ENCODE peak calls at places on chromosomes 11 and 22, in four cellular contexts. One of them, this sample, is unnamed.

GRCh38 chr11:128914216-128915147 is 23.3 kb downstream of the KCNJ5 start:
- DNase-seq in neuronal stem cell: no peak
- DNase-seq in choroid plexus epithelial cell: no peak
- DNase-seq in neural progenitor cell: no peak
- DNase-seq in this sample: no peak

GRCh38 chr22:49865156-49865555 is 11.5 kb downstream of the ZBED4 start:
- DNase-seq in neuronal stem cell: no peak
- DNase-seq in choroid plexus epithelial cell: no peak
- DNase-seq in neural progenitor cell: no peak
- DNase-seq in this sample: no peak

GRCh38 chr11:108511851-108512474 is 13.8 kb upstream of the POGLUT3 start:
- DNase-seq in neuronal stem cell: no peak
- DNase-seq in choroid plexus epithelial cell: peak; percentile 70
- DNase-seq in neural progenitor cell: no peak
- DNase-seq in this sample: peak; percentile 2

GRCh38 chr11:11117730-11118129 is 235.3 kb downstream of the CSNK2A3 start:
- DNase-seq in neuronal stem cell: no peak
- DNase-seq in choroid plexus epithelial cell: no peak
- DNase-seq in neural progenitor cell: no peak
- DNase-seq in this sample: no peak

GRCh38 chr11:33869511-33870422 is 22.1 kb downstream of the LMO2 start:
- DNase-seq in neuronal stem cell: no peak
- DNase-seq in choroid plexus epithelial cell: peak; percentile 28
- DNase-seq in neural progenitor cell: peak; percentile 84
- DNase-seq in this sample: peak; percentile 50

GRCh38 chr22:41910599-41911291 is 4.1 kb downstream of the SHISA8 start:
- DNase-seq in neuronal stem cell: no peak
- DNase-seq in choroid plexus epithelial cell: no peak
- DNase-seq in neural progenitor cell: peak; percentile 39
- DNase-seq in this sample: peak; percentile 25

GRCh38 chr22:43201486-43202219 is 14.7 kb upstream of the TTLL12 start:
- DNase-seq in neuronal stem cell: no peak
- DNase-seq in choroid plexus epithelial cell: no peak
- DNase-seq in neural progenitor cell: no peak
- DNase-seq in this sample: no peak

GRCh38 chr11:1933416-1934325 is 13.5 kb upstream of the MRPL23 start:
- DNase-seq in neuronal stem cell: no peak
- DNase-seq in choroid plexus epithelial cell: no peak
- DNase-seq in neural progenitor cell: no peak
- DNase-seq in this sample: no peak

GRCh38 chr11:15073361-15074205 is at the start of gene CALCB:
- DNase-seq in neuronal stem cell: peak; percentile 27
- DNase-seq in choroid plexus epithelial cell: no peak
- DNase-seq in neural progenitor cell: peak; percentile 75
- DNase-seq in this sample: peak; percentile 16

GRCh38 chr11:95341246-95341645 is 110.2 kb upstream of the SESN3 start:
- DNase-seq in neuronal stem cell: no peak
- DNase-seq in choroid plexus epithelial cell: no peak
- DNase-seq in neural progenitor cell: no peak
- DNase-seq in this sample: no peak

GRCh38 chr11:1644601-1645356 is 15.2 kb downstream of the KRTAP5-5 start:
- DNase-seq in neuronal stem cell: no peak
- DNase-seq in choroid plexus epithelial cell: no peak
- DNase-seq in neural progenitor cell: no peak
- DNase-seq in this sample: no peak

GRCh38 chr11:119942021-119942420 is 195.9 kb downstream of the TRIM29 start:
- DNase-seq in neuronal stem cell: no peak
- DNase-seq in choroid plexus epithelial cell: no peak
- DNase-seq in neural progenitor cell: no peak
- DNase-seq in this sample: no peak

DNA sequence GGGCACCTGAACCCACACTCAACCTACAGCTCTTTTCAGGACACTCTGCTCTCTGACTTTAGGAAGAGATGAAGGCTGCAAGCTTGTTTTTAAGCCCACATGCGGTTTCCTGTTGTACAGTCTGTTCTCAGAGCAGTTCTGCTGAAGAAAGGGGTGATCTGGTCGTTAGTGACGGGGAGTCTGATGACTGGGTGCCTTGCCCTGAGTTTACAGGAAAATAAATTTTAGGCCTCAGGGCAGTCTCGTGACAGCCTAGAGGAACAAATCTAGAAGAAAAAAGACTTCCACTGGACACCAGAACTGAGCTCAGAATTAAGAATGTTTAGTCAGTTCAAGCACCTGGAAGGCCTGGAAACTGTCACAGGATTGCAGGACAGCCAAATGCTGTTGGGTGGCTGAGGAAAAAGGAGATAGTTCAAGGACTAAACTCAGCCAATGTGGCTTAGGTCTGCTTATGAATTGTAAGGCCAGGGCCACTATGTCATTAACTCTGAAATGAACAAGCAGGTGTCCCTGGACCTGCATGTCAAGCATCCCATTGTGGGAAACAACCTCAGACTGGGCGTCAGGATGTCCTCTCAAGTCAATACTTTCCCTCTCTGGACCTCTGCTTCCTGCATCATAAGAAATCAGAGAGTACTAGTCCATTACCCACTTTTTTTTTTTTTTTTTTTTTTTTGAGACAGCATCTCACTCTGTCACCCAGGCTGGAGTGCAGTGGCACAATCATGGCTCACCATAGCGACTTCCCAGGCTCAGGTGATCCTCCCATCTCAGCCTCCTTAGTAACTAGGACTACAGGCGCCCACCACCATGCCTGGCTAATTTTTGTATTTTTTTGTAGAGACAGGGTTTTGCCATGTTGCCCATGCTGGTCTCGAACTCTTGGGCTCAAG is 5.7 kb downstream of the PIK3IP1 start:
- DNase-seq in neuronal stem cell: no peak
- DNase-seq in choroid plexus epithelial cell: peak; percentile 79
- DNase-seq in neural progenitor cell: no peak
- DNase-seq in this sample: peak; percentile 25
- H3K4me3 ChIP-seq in neuronal stem cell: no peak overlapping the region
- H3K4me3 ChIP-seq in choroid plexus epithelial cell: no peak overlapping the region
- H3K4me3 ChIP-seq in neural progenitor cell: no peak overlapping the region
- H3K4me3 ChIP-seq in this sample: no peak overlapping the region

DNA sequence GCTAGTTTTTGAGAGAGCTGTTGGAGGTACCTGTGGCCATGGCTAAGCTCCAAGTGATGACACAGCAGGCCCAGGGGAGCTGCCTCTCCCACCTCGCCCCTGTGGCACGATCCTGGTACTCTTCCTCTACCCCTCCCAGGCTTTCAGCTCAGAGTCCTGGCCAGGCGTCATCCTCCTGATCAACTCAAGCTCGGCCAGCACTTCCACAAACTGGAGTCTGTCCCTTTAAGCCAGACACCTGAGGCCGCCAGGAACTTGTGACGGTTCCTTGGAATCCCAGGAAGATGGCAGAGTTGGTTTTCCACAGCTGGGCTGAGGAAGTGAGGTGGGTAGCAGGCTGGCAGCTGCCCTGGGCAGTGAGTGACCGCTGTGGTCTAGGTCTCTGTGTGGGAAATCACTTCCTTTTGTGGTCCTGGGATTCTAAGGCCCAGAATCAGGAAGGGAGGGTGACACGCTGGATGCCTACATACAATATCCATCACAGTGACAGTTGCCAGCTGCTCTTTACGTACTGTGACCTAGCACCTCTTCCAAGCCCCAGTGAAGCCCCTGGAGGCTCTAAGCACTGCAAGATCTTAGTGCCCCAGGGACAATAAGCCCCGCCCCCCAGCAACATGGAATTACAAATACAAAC is 3.2 kb upstream of the CST6 start:
- DNase-seq in neuronal stem cell: no peak
- DNase-seq in choroid plexus epithelial cell: no peak
- DNase-seq in neural progenitor cell: no peak
- DNase-seq in this sample: no peak
- H3K4me3 ChIP-seq in neuronal stem cell: no peak overlapping the region
- H3K4me3 ChIP-seq in choroid plexus epithelial cell: no peak overlapping the region
- H3K4me3 ChIP-seq in neural progenitor cell: no peak overlapping the region
- H3K4me3 ChIP-seq in this sample: no peak overlapping the region

GRCh38 chr11:45285931-45286632 is at the start of gene SYT13:
- DNase-seq in neuronal stem cell: peak; percentile 54
- DNase-seq in choroid plexus epithelial cell: no peak
- DNase-seq in neural progenitor cell: peak; percentile 90
- DNase-seq in this sample: no peak
- H3K4me3 ChIP-seq in neuronal stem cell: peak within 1 kb of the TSS; percentile 38
- H3K4me3 ChIP-seq in choroid plexus epithelial cell: no peak within 1 kb of the TSS
- H3K4me3 ChIP-seq in neural progenitor cell: peak within 1 kb of the TSS; percentile 73
- H3K4me3 ChIP-seq in this sample: no peak within 1 kb of the TSS

GRCh38 chr11:66275396-66275795 is 2.6 kb upstream of the CNIH2 start:
- DNase-seq in neuronal stem cell: no peak
- DNase-seq in choroid plexus epithelial cell: no peak
- DNase-seq in neural progenitor cell: no peak
- DNase-seq in this sample: no peak

GRCh38 chr11:66279092-66279797 is 1.3 kb downstream of the CNIH2 start:
- DNase-seq in neuronal stem cell: no peak
- DNase-seq in choroid plexus epithelial cell: no peak
- DNase-seq in neural progenitor cell: no peak
- DNase-seq in this sample: no peak

GRCh38 chr11:66278396-66279091 is 569 bp downstream of the CNIH2 start:
- DNase-seq in neuronal stem cell: no peak
- DNase-seq in choroid plexus epithelial cell: peak; percentile 42
- DNase-seq in neural progenitor cell: peak; percentile 69
- DNase-seq in this sample: peak; percentile 15

GRCh38 chr11:66275984-66276612 is 1.9 kb upstream of the CNIH2 start:
- DNase-seq in neuronal stem cell: no peak
- DNase-seq in choroid plexus epithelial cell: no peak
- DNase-seq in neural progenitor cell: no peak
- DNase-seq in this sample: no peak

DNA sequence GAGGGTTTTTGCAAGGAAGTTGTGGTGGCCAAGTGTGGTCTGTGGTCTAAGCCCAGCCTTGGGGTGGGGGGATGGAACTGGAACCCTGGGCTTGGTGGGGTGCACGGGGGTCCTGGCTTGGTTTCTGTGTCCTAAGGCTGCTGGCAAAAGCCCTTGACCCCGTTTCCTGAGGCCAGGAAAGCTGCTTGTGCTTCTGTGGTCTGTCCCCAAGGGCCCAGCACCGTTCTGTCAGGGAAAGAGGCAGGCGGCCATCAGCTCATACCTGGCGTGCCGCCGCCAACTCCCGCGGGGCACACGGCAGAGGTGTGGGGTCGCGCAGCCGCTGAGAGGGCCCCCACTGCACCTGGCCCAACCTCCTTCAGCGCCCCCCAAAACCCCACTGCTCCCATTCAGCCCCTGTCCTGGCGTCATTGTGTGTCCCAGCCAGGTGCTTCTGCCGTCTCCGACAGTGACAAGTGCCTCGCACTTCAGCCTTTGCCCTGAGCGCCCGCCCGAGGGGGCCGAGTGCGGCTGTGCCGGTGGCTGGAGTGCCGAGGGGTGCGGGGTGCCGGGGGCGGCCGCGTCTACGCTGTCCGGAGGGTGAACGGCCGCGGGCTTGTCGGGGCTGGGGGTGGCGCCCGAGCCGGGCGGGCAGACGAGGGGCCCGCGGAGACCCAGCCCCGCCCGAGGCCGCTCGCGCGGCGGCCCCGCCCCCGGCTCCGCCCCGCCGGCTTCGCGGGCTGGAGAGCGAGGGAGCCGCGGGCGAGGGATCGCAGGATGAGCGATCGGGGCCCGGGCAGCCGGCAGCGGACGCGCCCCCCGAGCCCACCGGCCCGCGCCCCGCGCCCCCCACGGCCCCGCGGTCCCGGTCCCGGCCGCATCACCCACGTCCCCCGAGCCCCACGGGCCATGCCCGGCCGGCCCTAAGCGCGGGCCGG is at the start of gene CNIH2:
- DNase-seq in neuronal stem cell: no peak
- DNase-seq in choroid plexus epithelial cell: no peak
- DNase-seq in neural progenitor cell: peak; percentile 82
- DNase-seq in this sample: no peak
- H3K4me3 ChIP-seq in neuronal stem cell: peak within 1 kb of the TSS; percentile 75
- H3K4me3 ChIP-seq in choroid plexus epithelial cell: peak within 1 kb of the TSS; percentile 37
- H3K4me3 ChIP-seq in neural progenitor cell: peak within 1 kb of the TSS; percentile 52
- H3K4me3 ChIP-seq in this sample: peak within 1 kb of the TSS; percentile 24